ENCODE peak calls at places on chromosomes 16 and 17, in six cellular contexts. U is CD8-positive, alpha-beta memory T cell; C is tibial nerve; D is H1; P is fibroblast of the aortic adventitia; E is left ventricle myocardium inferior. A is an unnamed sample.

GRCh38 chr17:18139949-18140348 is 31.4 kb downstream of the MYO15A start:
- DNase-seq in U (no peak), C (no peak), D (no peak), P (peak; percentile 16), E (no peak), A (no peak)

GRCh38 chr17:36793976-36794375 is 143.3 kb upstream of the LHX1 start:
- DNase-seq in U (no peak), C (no peak), D (no peak), P (no peak), E (no peak), A (no peak)

GRCh38 chr17:10772425-10773380 is 31.2 kb downstream of the TMEM238L start:
- DNase-seq in U (no peak), C (no peak), D (peak; percentile 97), P (no peak), E (no peak), A (no peak)

GRCh38 chr17:16444258-16444886 is 29.0 kb downstream of the TRPV2 start:
- DNase-seq in U (no peak), C (no peak), D (no peak), P (no peak), E (no peak), A (no peak)

GRCh38 chr16:86134802-86135461 is 236.0 kb downstream of the IRF8 start:
- DNase-seq in U (no peak), C (no peak), D (no peak), P (peak; percentile 69), E (no peak), A (no peak)

GRCh38 chr16:58451263-58451662 is 48.7 kb upstream of the NDRG4 start:
- DNase-seq in U (no peak), C (no peak), D (no peak), P (no peak), E (peak; percentile 42), A (no peak)

GRCh38 chr17:16417896-16418683 is 2.7 kb downstream of the TRPV2 start:
- DNase-seq in U (no peak), C (no peak), D (no peak), P (peak; percentile 46), E (no peak), A (no peak)

GRCh38 chr17:80559688-80560290 is 15.2 kb downstream of the RPTOR start:
- DNase-seq in U (no peak), C (no peak), D (no peak), P (peak; percentile 47), E (no peak), A (peak; percentile 93)

GRCh38 chr16:78264642-78265041 is 165.2 kb downstream of the WWOX start:
- DNase-seq in U (no peak), C (no peak), D (no peak), P (no peak), E (no peak), A (no peak)

GRCh38 chr16:66930189-66930588 is 4.0 kb downstream of the CIAO2B start:
- DNase-seq in U (no peak), C (no peak), D (no peak), P (peak; percentile 52), E (no peak), A (no peak)

GRCh38 chr17:57368637-57369336 is 112.5 kb downstream of the MSI2 start:
- DNase-seq in U (no peak), C (no peak), D (no peak), P (no peak), E (no peak), A (no peak)

GRCh38 chr16:10368984-10369551 is 16.8 kb upstream of the ATF7IP2 start:
- DNase-seq in U (no peak), C (no peak), D (no peak), P (no peak), E (no peak), A (no peak)

GRCh38 chr16:290015-290680 is 7.2 kb downstream of the PDIA2 start:
- DNase-seq in U (no peak), C (no peak), D (no peak), P (no peak), E (no peak), A (no peak)

GRCh38 chr17:2025622-2026309 is 632 bp upstream of the RTN4RL1 start:
- DNase-seq in U (no peak), C (peak; percentile 60), D (peak; percentile 70), P (peak; percentile 59), E (peak; percentile 78), A (no peak)

GRCh38 chr17:65896889-65897288 is 295.0 kb downstream of the CEP112 start:
- DNase-seq in U (no peak), C (no peak), D (no peak), P (no peak), E (no peak), A (no peak)

GRCh38 chr16:8686031-8686621 is 11.7 kb downstream of the ABAT start:
- DNase-seq in U (no peak), C (no peak), D (no peak), P (no peak), E (peak; percentile 36), A (no peak)

GRCh38 chr17:41352597-41353366 is 2.2 kb upstream of the KRT33A start:
- DNase-seq in U (no peak), C (no peak), D (no peak), P (no peak), E (no peak), A (no peak)

GRCh38 chr17:81429813-81430510 is 34.7 kb downstream of the BAHCC1 start:
- DNase-seq in U (no peak), C (no peak), D (no peak), P (peak; percentile 55), E (peak; percentile 44), A (no peak)

GRCh38 chr17:3870871-3871306 is 22.0 kb downstream of the CAMKK1 start:
- DNase-seq in U (peak; percentile 18), C (no peak), D (no peak), P (peak; percentile 36), E (no peak), A (no peak)

GRCh38 chr17:47704781-47705180 is 10.8 kb downstream of the TBKBP1 start:
- DNase-seq in U (no peak), C (no peak), D (no peak), P (no peak), E (no peak), A (no peak)

GRCh38 chr17:36463916-36464764 is 22.3 kb upstream of the ZNHIT3 start:
- DNase-seq in U (peak; percentile 15), C (no peak), D (peak; percentile 95), P (peak; percentile 59), E (peak; percentile 40), A (peak; percentile 37)

GRCh38 chr16:49875812-49876715 is 20.2 kb upstream of the ZNF423 start:
- DNase-seq in U (no peak), C (no peak), D (no peak), P (no peak), E (no peak), A (no peak)

GRCh38 chr16:49881890-49882289 is 26.0 kb upstream of the ZNF423 start:
- DNase-seq in U (no peak), C (no peak), D (no peak), P (no peak), E (no peak), A (no peak)

GRCh38 chr16:49874613-49875237 is 18.8 kb upstream of the ZNF423 start:
- DNase-seq in U (no peak), C (no peak), D (no peak), P (no peak), E (no peak), A (no peak)

DNA sequence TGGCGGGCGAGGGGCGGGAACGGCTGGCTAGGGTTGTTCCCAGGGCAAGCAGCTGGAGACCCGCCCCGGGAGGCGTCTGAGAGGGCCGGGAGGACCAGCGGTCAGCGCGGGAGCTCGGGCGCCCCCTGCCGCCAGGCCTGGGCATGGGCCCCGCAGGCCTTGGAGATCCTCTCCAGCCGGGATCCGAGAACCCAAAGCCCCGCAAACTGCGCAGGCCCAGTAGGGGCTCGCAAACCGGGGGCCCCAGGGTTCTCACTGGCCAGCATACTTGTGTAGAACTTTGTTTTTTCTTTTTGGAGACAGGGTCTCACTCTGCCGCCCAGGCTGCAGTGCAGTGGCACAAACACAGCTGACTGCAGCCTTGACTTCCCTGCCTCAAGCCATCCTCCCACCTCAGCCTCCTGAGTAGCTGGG is 20.8 kb upstream of the ZNF423 start:
- DNase-seq in U (no peak), C (peak; percentile 16), D (peak; percentile 99), P (no peak), E (peak; percentile 72), A (no peak)
- H3K4me3 ChIP-seq in U (no peak overlapping the region), C (peak overlapping the region; percentile 44), D (peak overlapping the region; percentile 45), P (no peak overlapping the region), E (peak overlapping the region; percentile 64), A (no peak overlapping the region)

GRCh38 chr17:59783221-59784016 is 76.0 kb downstream of the VMP1 start:
- DNase-seq in U (peak; percentile 10), C (no peak), D (no peak), P (peak; percentile 61), E (no peak), A (no peak)
- H3K4me3 ChIP-seq in U (no peak overlapping the region), C (no peak overlapping the region), D (no peak overlapping the region), P (no peak overlapping the region), E (peak overlapping the region; percentile 9), A (no peak overlapping the region)

DNA sequence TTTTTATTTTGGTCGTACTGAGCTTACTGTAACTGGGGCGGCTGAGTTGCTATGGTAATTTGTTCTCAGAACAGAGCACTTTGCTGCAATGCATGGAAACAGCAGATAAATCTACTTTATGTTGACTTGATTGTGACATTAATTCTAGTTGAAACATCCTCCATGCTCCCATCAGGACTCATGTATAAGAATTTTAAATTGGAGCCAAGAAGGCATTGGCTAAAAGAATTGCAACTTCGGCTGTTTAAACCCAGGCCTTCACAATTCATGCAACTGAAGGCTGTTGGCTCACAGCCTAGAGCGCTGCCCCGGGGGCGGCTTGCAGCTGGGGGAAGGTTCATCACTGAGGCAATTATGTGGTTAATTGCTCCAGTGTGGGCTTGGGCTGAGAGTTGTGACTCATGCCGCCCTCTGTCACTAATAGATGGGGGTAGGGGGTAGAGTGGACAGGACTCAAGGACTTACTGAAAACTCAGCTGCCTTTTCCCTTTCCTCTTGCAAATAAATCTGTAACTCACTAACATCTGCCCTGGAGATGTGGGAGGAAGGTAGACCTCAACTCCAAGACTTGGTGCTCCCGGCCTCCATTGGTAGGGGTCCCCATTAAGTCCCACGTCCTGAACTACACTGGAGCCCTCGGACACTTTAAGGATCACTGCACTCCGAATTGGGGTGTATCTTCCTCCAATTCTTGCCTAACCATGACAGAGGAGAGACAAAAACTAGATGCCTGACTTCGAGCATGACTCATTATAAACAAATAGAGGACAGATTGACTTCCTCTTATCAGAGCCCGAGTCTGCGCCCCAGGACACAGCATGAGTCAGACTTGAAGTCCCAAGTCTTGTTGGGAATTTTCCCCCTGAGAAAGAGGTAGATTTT is 37.5 kb downstream of the ERCC4 start:
- DNase-seq in U (no peak), C (peak; percentile 48), D (no peak), P (peak; percentile 90), E (peak; percentile 41), A (peak; percentile 95)
- H3K4me3 ChIP-seq in U (peak overlapping the region; percentile 26), C (peak overlapping the region; percentile 32), D (no peak overlapping the region), P (peak overlapping the region; percentile 53), E (peak overlapping the region; percentile 36), A (peak overlapping the region; percentile 25)

GRCh38 chr16:24988593-24989338 is 26.4 kb downstream of the ARHGAP17 start:
- DNase-seq in U (no peak), C (no peak), D (no peak), P (peak; percentile 90), E (no peak), A (no peak)
- H3K4me3 ChIP-seq in U (no peak overlapping the region), C (no peak overlapping the region), D (no peak overlapping the region), P (peak overlapping the region; percentile 37), E (peak overlapping the region; percentile 42), A (no peak overlapping the region)

DNA sequence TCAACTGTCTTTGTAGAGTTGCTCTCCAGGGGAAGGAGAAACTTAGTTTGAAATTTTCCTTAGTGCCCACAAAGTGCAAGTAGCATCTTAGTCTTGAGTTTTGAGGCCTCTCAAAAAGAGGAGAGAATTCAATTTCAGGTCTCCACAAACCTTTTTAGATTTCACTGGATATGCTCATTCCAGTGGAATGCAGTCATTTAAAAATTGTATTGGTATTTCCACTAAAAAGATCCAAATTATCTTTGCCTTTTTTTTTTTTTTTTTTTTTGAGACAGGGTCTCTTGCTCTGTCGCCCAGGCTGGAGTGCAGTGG is 6.9 kb upstream of the FOXJ1 start:
- DNase-seq in U (no peak), C (no peak), D (no peak), P (no peak), E (no peak), A (no peak)
- H3K4me3 ChIP-seq in U (no peak overlapping the region), C (no peak overlapping the region), D (no peak overlapping the region), P (no peak overlapping the region), E (no peak overlapping the region), A (no peak overlapping the region)